ENCODE peak calls at places on chromosomes 11 and 22, in four cellular contexts. T, X, A and U are unnamed samples.

GRCh38 chr11:77069336-77069968 is 2.7 kb downstream of the CAPN5 start:
- DNase-seq in T (no peak), X (no peak), A (no peak), U (no peak)

GRCh38 chr11:68051191-68052136 is 12.6 kb downstream of the TCIRG1 start:
- DNase-seq in T (no peak), X (no peak), A (no peak), U (no peak)

GRCh38 chr11:71305451-71306125 is 53.2 kb upstream of the SHANK2 start:
- DNase-seq in T (no peak), X (no peak), A (no peak), U (no peak)

GRCh38 chr22:37485714-37486223 is 415 bp downstream of the MFNG start:
- DNase-seq in T (no peak), X (no peak), A (no peak), U (no peak)

GRCh38 chr22:19885841-19886592 is 31.3 kb upstream of the GNB1L start:
- DNase-seq in T (no peak), X (no peak), A (peak), U (no peak)

GRCh38 chr11:69818243-69819108 is 740 bp downstream of the FGF3 start:
- DNase-seq in T (no peak), X (no peak), A (no peak), U (no peak)

GRCh38 chr22:44924724-44925123 is 85.1 kb downstream of the PHF21B start:
- DNase-seq in T (no peak), X (no peak), A (no peak), U (no peak)

GRCh38 chr11:44456544-44457270 is 108.8 kb upstream of the CD82 start:
- DNase-seq in T (no peak), X (no peak), A (no peak), U (no peak)

GRCh38 chr11:109954534-109954933 is 138.7 kb upstream of the ZC3H12C start:
- DNase-seq in T (no peak), X (no peak), A (no peak), U (no peak)

GRCh38 chr22:38415561-38416321 is 39.3 kb downstream of the KCNJ4 start:
- DNase-seq in T (no peak), X (no peak), A (peak), U (no peak)

GRCh38 chr11:47018637-47019036 is 82.1 kb downstream of the CSTPP1 start:
- DNase-seq in T (no peak), X (no peak), A (no peak), U (no peak)

GRCh38 chr11:121514401-121514981 is 61.7 kb upstream of the SORL1-AS1 start:
- DNase-seq in T (no peak), X (no peak), A (no peak), U (no peak)

GRCh38 chr11:134342572-134343340 is 11.0 kb downstream of the GLB1L2 start:
- DNase-seq in T (no peak), X (no peak), A (no peak), U (no peak)

GRCh38 chr11:101453682-101454081 is 130.1 kb downstream of the TRPC6 start:
- DNase-seq in T (no peak), X (no peak), A (no peak), U (no peak)

GRCh38 chr22:23137905-23138520 is 3.8 kb downstream of the RSPH14 start:
- DNase-seq in T (no peak), X (peak), A (no peak), U (no peak)

GRCh38 chr11:64208796-64209562 is 2.5 kb downstream of the FERMT3 start:
- DNase-seq in T (no peak), X (no peak), A (no peak), U (no peak)

GRCh38 chr11:107439586-107440201 is 17.9 kb downstream of the CWF19L2 start:
- DNase-seq in T (no peak), X (no peak), A (no peak), U (no peak)

GRCh38 chr22:47333625-47334024 is 571.2 kb downstream of the TBC1D22A start:
- DNase-seq in T (no peak), X (no peak), A (no peak), U (no peak)

GRCh38 chr11:113856966-113857759 is 18.2 kb downstream of the USP28 start:
- DNase-seq in T (no peak), X (no peak), A (no peak), U (no peak)

GRCh38 chr11:102831709-102832492 is 11.5 kb downstream of the MMP3 start:
- DNase-seq in T (no peak), X (no peak), A (no peak), U (no peak)

GRCh38 chr11:57341250-57341808 is 3.2 kb downstream of the P2RX3 start:
- DNase-seq in T (no peak), X (no peak), A (no peak), U (no peak)

GRCh38 chr11:129787518-129787917 is 28.1 kb upstream of the TMEM45B start:
- DNase-seq in T (no peak), X (no peak), A (no peak), U (peak)

GRCh38 chr22:25919452-25919851 is 177.5 kb downstream of the MYO18B start:
- DNase-seq in T (no peak), X (no peak), A (no peak), U (no peak)

GRCh38 chr11:2520736-2521035 is 75.9 kb downstream of the KCNQ1 start:
- DNase-seq in T (no peak), X (no peak), A (no peak), U (no peak)

GRCh38 chr22:42645938-42646568 is 3.1 kb downstream of the CYB5R3 start:
- DNase-seq in T (no peak), X (no peak), A (no peak), U (no peak)

GRCh38 chr11:65640483-65641207 is 2.7 kb downstream of the SIPA1 start:
- DNase-seq in T (no peak), X (no peak), A (peak), U (no peak)

GRCh38 chr11:10382518-10382917 is 72.5 kb upstream of the AMPD3 start:
- DNase-seq in T (no peak), X (no peak), A (peak), U (no peak)

GRCh38 chr11:78564037-78564888 is 10.4 kb downstream of the NARS2 start:
- DNase-seq in T (peak), X (peak), A (no peak), U (no peak)

GRCh38 chr11:71357414-71357813 is 90.8 kb downstream of the DHCR7 start:
- DNase-seq in T (no peak), X (no peak), A (no peak), U (no peak)

GRCh38 chr11:99069831-99070444 is 49.2 kb downstream of the CNTN5 start:
- DNase-seq in T (no peak), X (peak), A (no peak), U (no peak)

GRCh38 chr22:37431366-37431765 is 4.1 kb upstream of the ELFN2 start:
- DNase-seq in T (no peak), X (no peak), A (no peak), U (peak)

GRCh38 chr11:17649696-17650600 is 69.4 kb upstream of the MYOD1 start:
- DNase-seq in T (no peak), X (no peak), A (no peak), U (no peak)

GRCh38 chr11:71206186-71206585 is 46.2 kb downstream of the SHANK2 start:
- DNase-seq in T (no peak), X (no peak), A (peak), U (peak)

GRCh38 chr11:9834281-9834680 is 170.4 kb downstream of the SWAP70 start:
- DNase-seq in T (no peak), X (no peak), A (no peak), U (no peak)

GRCh38 chr11:96044311-96044710 is 120.4 kb upstream of the MTMR2 start:
- DNase-seq in T (no peak), X (no peak), A (no peak), U (no peak)

GRCh38 chr11:41983458-41983857 is 524.0 kb upstream of the LRRC4C start:
- DNase-seq in T (no peak), X (no peak), A (no peak), U (no peak)

GRCh38 chr11:32439488-32440210 is 4.3 kb upstream of the WT1 start:
- DNase-seq in T (no peak), X (no peak), A (no peak), U (no peak)

GRCh38 chr11:128342511-128343133 is 244.7 kb downstream of the ETS1 start:
- DNase-seq in T (peak), X (peak), A (peak), U (no peak)

GRCh38 chr11:90310210-90310609 is 87.4 kb upstream of the CHORDC1 start:
- DNase-seq in T (no peak), X (no peak), A (no peak), U (no peak)

GRCh38 chr11:119210035-119210434 is 3.9 kb downstream of the CBL start:
- DNase-seq in T (no peak), X (no peak), A (no peak), U (no peak)

GRCh38 chr11:13289081-13289480 is 11.5 kb downstream of the BMAL1 start:
- DNase-seq in T (no peak), X (no peak), A (no peak), U (no peak)
- TF ChIP-seq CTCF in T (no peak), X (no peak), A (no peak), U (peak)

GRCh38 chr11:48058777-48059176 is 78.4 kb downstream of the PTPRJ start:
- DNase-seq in T (no peak), X (no peak), A (no peak), U (no peak)

GRCh38 chr11:48056325-48057183 is 76.2 kb downstream of the PTPRJ start:
- DNase-seq in T (no peak), X (no peak), A (no peak), U (no peak)

GRCh38 chr11:48054994-48055291 is 74.6 kb downstream of the PTPRJ start:
- DNase-seq in T (no peak), X (no peak), A (no peak), U (no peak)

GRCh38 chr11:48055292-48056132 is 75.2 kb downstream of the PTPRJ start:
- DNase-seq in T (no peak), X (no peak), A (no peak), U (peak)

GRCh38 chr11:48058064-48058463 is 77.7 kb downstream of the PTPRJ start:
- DNase-seq in T (no peak), X (no peak), A (no peak), U (no peak)
- H3K4me3 ChIP-seq in T (no peak), X (no peak), A (no peak), U (no peak)

GRCh38 chr11:26793517-26793916 is 71.7 kb upstream of the SLC5A12 start:
- DNase-seq in T (no peak), X (no peak), A (no peak), U (no peak)
- TF ChIP-seq CTCF in T (no peak), X (no peak), A (no peak), U (no peak)

GRCh38 chr11:12376259-12376971 is 956 bp upstream of the PARVA start:
- DNase-seq in T (peak), X (no peak), A (no peak), U (peak)
- H3K4me3 ChIP-seq in T (no peak), X (no peak), A (no peak), U (no peak)

GRCh38 chr22:30635273-30636225 is at the start of gene SLC35E4:
- DNase-seq in T (peak), X (peak), A (peak), U (no peak)
- TF ChIP-seq CTCF in T (peak), X (peak), A (no peak), U (peak)

GRCh38 chr11:116579857-116580727 is 192.7 kb downstream of the BUD13 start:
- DNase-seq in T (no peak), X (no peak), A (no peak), U (no peak)
- H3K4me3 ChIP-seq in T (no peak), X (no peak), A (no peak), U (no peak)

DNA sequence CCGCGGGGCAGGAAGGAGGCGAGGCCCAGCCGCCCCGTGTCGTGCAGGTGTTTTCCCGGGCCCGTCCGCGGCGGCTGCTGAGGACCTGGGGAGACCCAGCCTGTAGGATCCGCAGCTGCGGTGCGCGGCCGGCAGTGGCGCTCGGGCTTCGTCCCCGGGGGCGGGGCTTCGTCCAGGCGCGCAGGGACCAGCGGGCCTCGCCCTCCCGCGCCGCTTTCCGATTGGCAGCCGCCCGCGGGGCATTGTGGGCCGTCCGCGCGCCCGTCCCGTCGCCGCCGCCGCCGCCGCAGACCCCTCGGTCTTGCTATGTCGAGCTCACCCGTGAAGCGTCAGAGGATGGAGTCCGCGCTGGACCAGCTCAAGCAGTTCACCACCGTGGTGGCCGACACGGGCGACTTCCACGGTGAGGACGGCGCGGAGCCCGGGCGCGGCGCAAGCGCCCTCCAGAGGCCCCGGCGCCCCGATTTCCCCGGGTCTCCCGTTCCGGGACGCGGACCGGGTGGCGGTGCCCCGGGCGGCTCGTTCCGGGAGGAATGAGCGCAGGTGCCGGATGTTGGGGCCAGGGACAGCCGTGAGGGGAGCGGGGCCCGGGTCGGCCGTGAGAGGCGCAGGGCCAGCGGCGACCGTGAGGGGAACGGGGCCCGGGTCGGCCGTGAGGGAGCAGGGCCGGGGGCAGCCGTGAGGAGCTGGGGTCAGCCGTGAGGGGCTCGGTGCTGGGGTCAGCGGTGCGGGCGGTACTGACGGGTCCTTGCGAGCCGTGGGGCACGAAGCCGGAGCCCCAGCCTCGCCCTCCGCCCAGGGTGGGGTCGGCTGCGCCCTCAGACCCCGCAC is at the start of gene TALDO1:
- DNase-seq in T (peak), X (peak), A (peak), U (no peak)
- TF ChIP-seq CTCF in T (peak), X (peak), A (peak), U (no peak)

GRCh38 chr11:72585762-72586590 is 88.2 kb downstream of the PDE2A start:
- DNase-seq in T (no peak), X (peak), A (peak), U (no peak)
- H3K4me3 ChIP-seq in T (no peak), X (no peak), A (no peak), U (no peak)